ENCODE peak calls at places on chromosomes 12 and 14, in six cellular contexts. T, X, H, L, K and Q are unnamed samples.

GRCh38 chr12:22467190-22467589 is 77.2 kb downstream of the C2CD5 start:
- DNase-seq in L (no peak), T (peak), H (no peak), K (no peak), X (peak), Q (peak)

GRCh38 chr14:68548194-68549056 is 244.4 kb downstream of the ZFP36L1 start:
- DNase-seq in X (peak), L (peak), T (peak), K (peak), H (peak), Q (peak)

GRCh38 chr12:6627598-6627997 is 8.2 kb downstream of the LPAR5 start:
- DNase-seq in K (no peak), X (no peak), T (no peak), L (no peak), H (no peak), Q (no peak)

GRCh38 chr12:62588916-62589315 is 122.3 kb downstream of the MON2 start:
- DNase-seq in H (no peak), L (no peak), T (peak), X (peak), K (no peak), Q (no peak)

GRCh38 chr12:2783936-2784600 is 10.7 kb upstream of the FKBP4 start:
- DNase-seq in H (no peak), L (peak), T (peak), K (peak), X (peak), Q (no peak)

GRCh38 chr14:31886161-31886835 is 190.8 kb upstream of the ARHGAP5 start:
- DNase-seq in X (peak), T (no peak), L (no peak), H (no peak), K (no peak), Q (no peak)

GRCh38 chr12:124457287-124458219 is 109.9 kb downstream of the NCOR2 start:
- DNase-seq in K (no peak), T (peak), L (peak), H (peak), X (peak), Q (peak)

GRCh38 chr14:54040851-54041250 is 84.2 kb upstream of the BMP4 start:
- DNase-seq in H (no peak), K (no peak), T (peak), L (no peak), X (peak), Q (no peak)

GRCh38 chr14:68106456-68106855 is 286.9 kb downstream of the RAD51B start:
- DNase-seq in K (no peak), L (no peak), H (no peak), X (no peak), T (no peak), Q (no peak)

GRCh38 chr12:31342314-31342713 is 16.4 kb upstream of the SINHCAF start:
- DNase-seq in K (no peak), X (no peak), H (no peak), L (no peak), T (no peak), Q (no peak)

GRCh38 chr14:76546426-76547221 is 170.7 kb downstream of the ESRRB start:
- DNase-seq in L (no peak), X (no peak), H (no peak), T (peak), K (peak), Q (no peak)

GRCh38 chr12:81502912-81503695 is 256.0 kb downstream of the PPFIA2 start:
- DNase-seq in X (peak), L (no peak), T (peak), H (no peak), K (no peak), Q (peak)

GRCh38 chr12:4026476-4026875 is 153.3 kb upstream of the PARP11 start:
- DNase-seq in T (no peak), X (no peak), H (no peak), K (no peak), L (no peak), Q (no peak)

GRCh38 chr14:104524726-104525125 is 54.8 kb upstream of the C14orf180 start:
- DNase-seq in K (no peak), X (no peak), H (no peak), T (no peak), L (peak), Q (no peak)

GRCh38 chr12:27025116-27025515 is 2.8 kb downstream of the MED21 start:
- DNase-seq in K (no peak), H (no peak), T (peak), X (peak), L (no peak), Q (no peak)

GRCh38 chr14:68977741-68978549 is 1.2 kb downstream of the ACTN1 start:
- DNase-seq in L (peak), K (peak), T (peak), X (peak), H (peak), Q (peak)

GRCh38 chr12:124659003-124659402 is 91.6 kb upstream of the NCOR2 start:
- DNase-seq in X (no peak), K (no peak), L (no peak), H (no peak), T (no peak), Q (no peak)

GRCh38 chr12:39813776-39814175 is 194.2 kb upstream of the ABCD2 start:
- DNase-seq in X (peak), K (no peak), H (no peak), T (peak), L (no peak), Q (peak)

GRCh38 chr14:87628129-87628528 is 364.9 kb downstream of the GALC start:
- DNase-seq in T (peak), L (no peak), X (no peak), K (peak), H (no peak), Q (no peak)

GRCh38 chr12:3564861-3565260 is 73.9 kb downstream of the PRMT8 start:
- DNase-seq in L (no peak), T (no peak), K (no peak), H (no peak), X (no peak), Q (no peak)

GRCh38 chr12:105409881-105410471 is 79.5 kb downstream of the C12orf75 start:
- DNase-seq in X (peak), T (peak), K (no peak), L (no peak), H (peak), Q (peak)

GRCh38 chr12:76226397-76226796 is 121.8 kb downstream of the BBS10 start:
- DNase-seq in L (no peak), X (peak), H (no peak), K (no peak), T (peak), Q (peak)

GRCh38 chr12:85299058-85299457 is 19.0 kb downstream of the ALX1 start:
- DNase-seq in T (no peak), L (no peak), H (no peak), X (no peak), K (no peak), Q (no peak)

GRCh38 chr12:121579981-121580868 is 598 bp downstream of the KDM2B start:
- DNase-seq in L (peak), X (peak), K (peak), T (peak), H (peak), Q (no peak)

GRCh38 chr12:132761911-132762583 is 415 bp upstream of the ANKLE2 start:
- DNase-seq in H (peak), X (peak), T (peak), K (peak), L (peak), Q (peak)

GRCh38 chr12:29625359-29625953 is 128.0 kb upstream of the OVCH1 start:
- DNase-seq in L (no peak), H (no peak), X (no peak), K (no peak), T (no peak), Q (no peak)

GRCh38 chr14:98931911-98932310 is 340.1 kb downstream of the BCL11B start:
- DNase-seq in T (no peak), K (no peak), H (no peak), X (no peak), L (no peak), Q (no peak)

GRCh38 chr14:58862421-58862820 is 224.7 kb downstream of the DACT1 start:
- DNase-seq in X (no peak), H (no peak), K (no peak), T (no peak), L (no peak), Q (no peak)

GRCh38 chr12:2613674-2614073 is 181.1 kb upstream of the FKBP4 start:
- DNase-seq in H (no peak), T (peak), X (peak), K (no peak), L (no peak), Q (peak)

GRCh38 chr14:73846944-73847343 is 4.7 kb upstream of the PTGR2 start:
- DNase-seq in K (no peak), T (no peak), X (no peak), H (no peak), L (no peak), Q (no peak)

GRCh38 chr12:57610553-57611115 is 601 bp upstream of the ARHGEF25 start:
- DNase-seq in K (peak), L (peak), X (no peak), T (no peak), H (no peak), Q (no peak)

GRCh38 chr14:101018561-101019290 is 115.2 kb upstream of the RTL1 start:
- DNase-seq in K (no peak), L (peak), X (no peak), H (no peak), T (no peak), Q (no peak)

GRCh38 chr12:48009471-48009870 is 5.2 kb upstream of the COL2A1 start:
- DNase-seq in L (no peak), X (no peak), T (no peak), K (no peak), H (no peak), Q (no peak)

GRCh38 chr12:117408161-117408791 is 46.9 kb upstream of the NOS1 start:
- DNase-seq in X (peak), L (peak), H (no peak), K (peak), T (peak), Q (no peak)

GRCh38 chr12:78964521-78964920 is 99.9 kb downstream of the SYT1 start:
- DNase-seq in K (no peak), T (no peak), X (peak), L (no peak), H (no peak), Q (no peak)

GRCh38 chr12:11658796-11659195 is 9.3 kb downstream of the ETV6 start:
- DNase-seq in L (no peak), K (no peak), H (no peak), T (peak), X (peak), Q (no peak)

DNA sequence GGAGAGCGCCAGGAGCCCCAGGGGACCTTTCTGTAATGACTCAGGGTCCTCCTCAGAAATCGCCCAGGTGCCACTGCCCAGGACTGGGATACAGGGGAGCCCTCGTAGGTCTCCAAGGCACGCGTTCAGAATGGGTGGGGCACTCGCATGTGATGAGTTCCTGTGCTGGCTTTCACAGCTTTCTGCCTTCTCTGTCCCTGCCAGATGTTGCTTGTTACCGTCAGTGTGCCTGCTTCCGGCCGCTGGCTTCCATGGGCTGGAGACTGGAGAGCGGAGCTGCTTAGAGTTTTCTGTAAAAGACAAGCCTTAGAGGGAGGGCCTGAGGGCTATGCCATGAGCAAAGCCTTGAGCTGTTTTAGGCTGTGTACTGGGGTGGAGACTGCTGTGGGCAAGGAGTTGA is 75.0 kb upstream of the SLC24A4 start:
- DNase-seq in H (no peak), K (no peak), X (no peak), T (no peak), L (no peak), Q (no peak)
- TF ChIP-seq CTCF in H (no peak), K (no peak), X (no peak), T (no peak), L (no peak), Q (no peak)

GRCh38 chr14:22387776-22388241 is 201.2 kb downstream of the DAD1 start:
- DNase-seq in H (no peak), X (no peak), T (no peak), K (peak), L (peak), Q (no peak)
- TF ChIP-seq CTCF in H (peak), X (no peak), T (no peak), K (no peak), L (no peak), Q (no peak)

DNA sequence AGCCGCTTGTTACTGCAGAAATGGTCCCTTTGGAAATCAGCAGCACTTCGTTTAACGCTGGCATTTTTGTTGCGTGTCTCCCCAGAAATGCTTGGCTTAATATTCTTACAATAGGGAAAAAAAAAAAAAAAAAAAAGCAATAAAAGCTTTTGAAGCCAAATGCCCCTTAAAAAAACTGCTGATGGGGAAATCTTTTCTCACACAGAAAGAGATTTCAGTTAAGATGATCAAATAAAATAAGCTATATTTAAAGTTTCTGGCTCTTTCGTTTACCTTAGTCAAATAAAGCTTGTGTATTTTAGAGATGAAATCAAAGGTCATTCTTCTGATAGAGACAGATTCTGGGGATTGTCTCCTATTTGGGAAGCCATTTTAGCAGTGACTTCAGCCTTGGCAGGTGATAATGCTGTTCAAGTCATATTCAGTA is 52.4 kb upstream of the FRS2 start:
- DNase-seq in K (no peak), H (no peak), X (no peak), T (no peak), L (no peak), Q (no peak)
- TF ChIP-seq CTCF in K (no peak), H (no peak), X (no peak), T (no peak), L (no peak), Q (no peak)

DNA sequence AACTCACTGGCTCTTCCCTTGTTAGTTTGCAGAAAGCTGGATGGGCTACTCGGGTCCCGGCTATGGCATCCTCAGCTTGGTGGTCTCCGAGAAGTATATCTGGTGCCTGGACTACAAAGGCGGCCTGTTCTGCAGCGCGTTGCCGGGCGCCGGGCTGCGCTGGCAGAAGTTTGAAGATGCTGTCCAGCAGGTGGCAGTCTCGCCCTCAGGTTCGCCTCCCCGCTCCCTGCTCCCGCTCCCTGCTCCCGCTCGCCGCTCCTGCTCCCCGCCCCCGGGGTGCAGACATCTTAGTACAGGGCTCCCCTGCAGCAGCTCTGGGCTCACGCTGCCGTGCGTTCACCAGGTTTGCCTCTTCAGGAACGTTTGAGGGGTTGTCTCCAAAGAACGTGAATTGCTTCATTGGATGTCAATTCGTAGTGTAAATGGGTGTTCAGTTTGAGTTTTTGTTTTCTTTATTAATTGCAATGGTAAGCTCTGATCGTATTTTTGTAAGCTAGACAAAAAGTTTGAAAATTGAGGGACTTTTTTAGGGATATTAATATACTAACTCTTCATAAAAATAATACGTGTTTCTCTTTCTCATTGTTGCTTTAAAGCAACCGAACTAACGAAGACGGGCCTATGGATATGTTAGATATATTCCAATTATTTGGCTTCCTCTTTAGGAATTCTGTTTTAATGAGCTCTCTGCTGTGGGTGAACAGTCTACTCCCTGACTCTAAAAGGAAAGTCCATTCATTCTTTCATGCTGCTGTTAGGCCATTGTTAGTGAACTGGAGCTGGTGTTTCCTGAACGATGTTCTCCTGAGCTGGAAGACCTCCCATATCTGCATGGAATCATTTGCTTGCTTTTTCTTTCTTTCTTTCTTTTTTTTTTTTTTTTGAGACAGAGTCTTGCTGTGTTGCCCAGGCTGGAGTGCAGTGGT is 71.3 kb downstream of the ANKRD9 start:
- DNase-seq in X (peak), H (peak), L (peak), K (peak), T (peak), Q (peak)
- TF ChIP-seq CTCF in X (peak), H (peak), L (peak), K (peak), T (peak), Q (peak)

GRCh38 chr12:71371132-71371531 is 68.5 kb upstream of the LGR5 start:
- DNase-seq in T (peak), K (peak), L (no peak), X (peak), H (no peak), Q (no peak)
- TF ChIP-seq CTCF in T (peak), K (peak), L (no peak), X (peak), H (no peak), Q (no peak)

GRCh38 chr12:131729254-131729955 is 18.5 kb downstream of the SFSWAP start:
- DNase-seq in L (no peak), H (no peak), X (no peak), K (peak), T (no peak), Q (no peak)
- TF ChIP-seq CTCF in L (no peak), H (no peak), X (no peak), K (no peak), T (no peak), Q (no peak)